ENCODE peak calls at places on chromosomes 3 and 15, in four cellular contexts. F is lower leg skin, C is cardiac fibroblast, B is cardiac muscle cell. L is an unnamed sample.

GRCh38 chr15:63050737-63051700 is 8.5 kb downstream of the TPM1 start:
- DNase-seq in C (peak), B (peak), F (no peak), L (no peak)

GRCh38 chr15:58536414-58536813 is 104.6 kb downstream of the LIPC start:
- DNase-seq in B (no peak), C (no peak), F (peak), L (no peak)

GRCh38 chr3:178522200-178523052 is 13.8 kb upstream of the KCNMB2 start:
- DNase-seq in B (no peak), F (no peak), C (no peak), L (no peak)

GRCh38 chr3:39154323-39155021 is 1.1 kb upstream of the CSRNP1 start:
- DNase-seq in F (peak), B (no peak), C (peak), L (no peak)

GRCh38 chr3:95615592-95616310 is 1198.6 kb upstream of the EPHA6 start:
- DNase-seq in F (no peak), C (no peak), B (no peak), L (no peak)

GRCh38 chr3:194395201-194395600 is 3.9 kb downstream of the GP5 start:
- DNase-seq in F (no peak), B (no peak), C (no peak), L (no peak)

GRCh38 chr15:40870716-40871115 is 3.3 kb downstream of the RHOV start:
- DNase-seq in F (no peak), B (no peak), C (no peak), L (no peak)

GRCh38 chr15:63038926-63039673 is 3.4 kb upstream of the TPM1 start:
- DNase-seq in F (no peak), C (peak), B (peak), L (peak)

GRCh38 chr15:65219137-65219536 is 7.9 kb upstream of the CILP start:
- DNase-seq in C (no peak), F (no peak), B (no peak), L (no peak)

GRCh38 chr3:127053450-127053849 is 70.5 kb downstream of the PLXNA1 start:
- DNase-seq in C (no peak), B (no peak), F (no peak), L (no peak)

GRCh38 chr3:11637901-11638668 is 5.6 kb downstream of the VGLL4 start:
- DNase-seq in F (no peak), B (peak), C (peak), L (peak)

GRCh38 chr15:31034152-31034551 is 42.7 kb upstream of the MTMR10 start:
- DNase-seq in C (no peak), B (no peak), F (no peak), L (no peak)

GRCh38 chr3:108509263-108509662 is 1.1 kb downstream of the MYH15 start:
- DNase-seq in C (no peak), F (no peak), B (no peak), L (no peak)

GRCh38 chr3:115062009-115062408 is 85.1 kb downstream of the ZBTB20 start:
- DNase-seq in C (no peak), F (no peak), B (no peak), L (no peak)

GRCh38 chr3:40598962-40599361 is 74.2 kb downstream of the ZNF621 start:
- DNase-seq in F (no peak), C (no peak), B (no peak), L (no peak)

GRCh38 chr3:142211034-142211433 is 14.4 kb downstream of the GK5 start:
- DNase-seq in C (no peak), B (peak), F (no peak), L (no peak)
- TF ChIP-seq CTCF in C (peak), B (peak), F (no peak), L (peak)

GRCh38 chr3:57109437-57110199 is 49.2 kb downstream of the SPATA12 start:
- DNase-seq in B (no peak), C (no peak), F (no peak), L (no peak)

GRCh38 chr3:57108684-57109083 is 48.2 kb downstream of the SPATA12 start:
- DNase-seq in C (no peak), B (no peak), F (no peak), L (no peak)

GRCh38 chr3:57110214-57110613 is 49.8 kb downstream of the SPATA12 start:
- DNase-seq in C (no peak), F (no peak), B (no peak), L (no peak)

GRCh38 chr3:57110797-57111196 is 50.3 kb downstream of the SPATA12 start:
- DNase-seq in C (no peak), F (no peak), B (no peak), L (no peak)

DNA sequence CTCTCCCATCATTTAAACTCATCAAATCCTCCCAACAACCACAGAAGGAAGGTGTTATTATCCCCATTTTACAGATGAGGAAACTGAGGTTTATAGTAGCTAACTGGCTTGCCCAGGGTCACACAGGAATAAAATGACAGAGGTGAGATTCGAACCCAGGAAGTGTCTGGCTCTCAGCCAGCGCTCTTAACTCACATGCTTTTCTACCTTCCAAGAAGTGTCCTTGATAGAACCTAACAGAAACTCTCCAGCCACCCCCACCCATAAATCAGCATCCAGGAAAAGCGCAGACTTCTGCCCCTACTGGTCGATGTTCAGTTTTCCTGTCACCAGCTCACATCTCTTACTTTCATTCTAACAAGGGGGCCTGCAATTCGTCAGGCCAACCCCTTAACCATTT is 51.7 kb downstream of the SPATA12 start:
- DNase-seq in C (no peak), B (peak), F (no peak), L (no peak)
- TF ChIP-seq CTCF in C (peak), B (peak), F (no peak), L (no peak)

DNA sequence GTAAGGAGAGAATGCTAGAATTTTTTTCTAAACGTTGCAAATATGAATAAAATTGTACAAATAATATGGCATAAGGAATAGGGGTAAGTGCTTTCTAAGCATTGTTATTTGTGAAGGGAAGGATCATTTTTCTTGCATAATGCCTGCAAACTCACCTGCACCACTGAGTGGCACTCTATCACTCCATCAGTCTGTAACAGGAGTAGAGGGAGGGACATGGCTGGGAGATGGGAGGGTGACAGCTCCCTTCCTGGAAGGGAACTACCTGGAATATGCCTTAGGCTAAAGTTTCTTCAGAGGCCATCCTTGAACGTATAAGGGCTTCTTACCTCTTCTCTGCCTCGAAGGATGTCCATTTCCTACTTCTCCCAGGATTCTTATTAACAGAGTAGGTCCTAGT is 3.0 kb downstream of the NAALADL2 start:
- DNase-seq in C (peak), F (no peak), B (no peak), L (no peak)
- TF ChIP-seq CTCF in C (no peak), F (no peak), B (no peak), L (no peak)

GRCh38 chr3:103410231-103410630 is 975.4 kb downstream of the ZPLD1 start:
- DNase-seq in F (no peak), C (no peak), B (no peak), L (no peak)
- TF ChIP-seq CTCF in F (no peak), C (no peak), B (no peak), L (no peak)

GRCh38 chr3:116102037-116102436 is 343.2 kb downstream of the LSAMP start:
- DNase-seq in B (peak), C (no peak), F (no peak), L (no peak)
- TF ChIP-seq CTCF in B (peak), C (no peak), F (no peak), L (no peak)

DNA sequence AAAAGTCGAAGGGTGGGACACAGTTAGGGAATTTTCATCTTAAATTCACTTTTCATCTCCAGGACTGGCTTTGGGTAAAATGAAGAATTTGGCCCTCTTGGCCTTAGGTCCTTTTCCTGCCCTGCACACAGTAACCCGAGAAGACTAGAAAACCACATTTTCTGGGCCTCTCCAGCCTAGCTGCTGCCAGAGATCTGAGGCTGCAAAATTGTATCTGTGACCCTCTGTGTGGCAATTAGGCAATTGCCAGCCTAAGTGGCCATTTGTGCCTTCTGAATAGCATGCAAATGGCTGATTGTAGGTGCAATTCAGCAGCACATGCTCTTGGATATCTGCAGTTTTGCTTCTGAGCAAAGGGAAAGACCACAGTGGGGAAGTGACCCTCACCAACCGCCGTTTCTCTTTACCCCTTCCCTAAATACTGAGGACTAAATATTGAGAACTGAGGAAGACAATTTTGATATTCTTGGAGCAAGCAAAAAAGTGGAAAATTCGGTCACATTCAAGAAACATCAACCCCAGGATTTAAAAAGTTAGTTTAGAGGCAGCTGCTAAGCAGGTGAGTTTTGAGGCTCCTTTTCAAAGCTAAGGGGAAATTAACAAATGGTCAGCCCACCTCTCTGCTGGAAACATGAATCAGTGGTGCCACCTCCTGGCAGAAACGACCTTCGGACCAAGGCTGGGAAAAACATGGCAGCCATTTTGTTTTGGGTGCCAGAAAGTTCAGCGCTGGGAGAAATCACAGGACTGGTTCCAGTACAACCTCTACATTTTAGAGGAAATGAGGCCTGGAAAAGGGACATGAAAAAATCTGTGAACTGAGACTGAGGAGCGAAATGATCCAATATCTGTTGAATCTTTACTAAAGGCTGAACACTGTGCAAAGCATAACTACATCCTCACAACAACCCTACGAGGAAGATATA is 56.6 kb upstream of the PRTG start:
- DNase-seq in C (peak), F (no peak), B (peak), L (no peak)
- TF ChIP-seq CTCF in C (peak), F (no peak), B (peak), L (peak)

GRCh38 chr3:171835613-171836012 is 7.5 kb upstream of the TMEM212 start:
- DNase-seq in C (no peak), F (no peak), B (no peak), L (no peak)

GRCh38 chr3:171833775-171834460 is 9.2 kb upstream of the TMEM212 start:
- DNase-seq in B (peak), C (peak), F (no peak), L (no peak)

GRCh38 chr3:171835116-171835515 is 8.0 kb upstream of the TMEM212 start:
- DNase-seq in B (no peak), C (no peak), F (no peak), L (no peak)

GRCh38 chr3:171833006-171833405 is 10.1 kb upstream of the TMEM212 start:
- DNase-seq in B (no peak), F (no peak), C (no peak), L (no peak)

DNA sequence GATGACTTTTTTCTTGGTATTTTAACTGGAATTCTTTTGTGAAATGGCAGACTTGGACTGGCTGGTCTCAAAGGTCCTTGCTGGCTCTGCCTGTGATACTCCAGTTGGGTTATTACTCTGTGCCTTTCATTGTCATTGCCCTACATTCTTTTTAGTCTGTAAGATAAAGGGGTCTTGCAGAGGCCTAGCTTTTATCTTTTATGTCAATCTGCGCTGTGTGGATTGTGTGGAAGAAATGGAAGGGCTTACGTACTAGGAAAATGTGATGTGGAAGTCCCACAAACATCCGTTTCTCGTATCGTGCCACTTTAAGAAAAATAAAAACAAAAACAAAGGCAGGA is 8.7 kb upstream of the TMEM212 start:
- DNase-seq in B (no peak), F (no peak), C (no peak), L (no peak)
- TF ChIP-seq CTCF in B (no peak), F (no peak), C (no peak), L (no peak)